ENCODE peak calls at places on chromosome 10, in nine cellular contexts. Y, N, V, I, O, H, B, Z and E are unnamed samples.
A peak's percentile ranks its signal among the peaks of the same experiment; 100 is the strongest.

GRCh38 chr10:100562008-100562672 is 26.4 kb downstream of the HIF1AN start:
- DNase-seq in Y (peak; percentile 49), N (peak; percentile 81), V (peak; percentile 71), I (peak; percentile 63), O (peak; percentile 47), H (peak; percentile 62), B (no peak), Z (peak; percentile 33), E (no peak)

GRCh38 chr10:109773818-109774440 is 149.4 kb downstream of the XPNPEP1 start:
- DNase-seq in Y (peak; percentile 20), N (no peak), V (no peak), I (peak; percentile 35), O (no peak), H (peak; percentile 95), B (no peak), Z (no peak), E (no peak)

GRCh38 chr10:59907537-59907917 is 1.2 kb upstream of the CCDC6 start:
- DNase-seq in Y (no peak), N (no peak), V (no peak), I (no peak), O (no peak), H (no peak), B (no peak), Z (no peak), E (no peak)

GRCh38 chr10:99659868-99660366 is 608 bp downstream of the ENTPD7 start:
- DNase-seq in Y (peak; percentile 13), N (no peak), V (no peak), I (no peak), O (no peak), H (no peak), B (no peak), Z (no peak), E (no peak)

GRCh38 chr10:35913628-35914027 is 271.5 kb upstream of the FZD8 start:
- DNase-seq in Y (no peak), N (no peak), V (no peak), I (peak; percentile 71), O (no peak), H (no peak), B (no peak), Z (no peak), E (no peak)

GRCh38 chr10:61438141-61438984 is 14.8 kb downstream of the TMEM26 start:
- DNase-seq in Y (no peak), N (no peak), V (no peak), I (peak; percentile 68), O (no peak), H (peak; percentile 28), B (no peak), Z (no peak), E (no peak)

GRCh38 chr10:6621536-6621935 is 41.5 kb upstream of the PRKCQ start:
- DNase-seq in Y (no peak), N (no peak), V (no peak), I (peak; percentile 5), O (no peak), H (no peak), B (no peak), Z (no peak), E (no peak)

GRCh38 chr10:5040781-5041470 is 37.3 kb upstream of the AKR1C2 start:
- DNase-seq in Y (peak; percentile 58), N (no peak), V (no peak), I (peak; percentile 47), O (no peak), H (no peak), B (no peak), Z (no peak), E (no peak)

GRCh38 chr10:52703451-52703850 is 69.1 kb downstream of the MBL2 start:
- DNase-seq in Y (no peak), N (no peak), V (no peak), I (no peak), O (no peak), H (no peak), B (no peak), Z (no peak), E (no peak)

GRCh38 chr10:7377614-7378248 is 33.1 kb downstream of the SFMBT2 start:
- DNase-seq in Y (no peak), N (no peak), V (no peak), I (no peak), O (no peak), H (no peak), B (no peak), Z (no peak), E (no peak)

GRCh38 chr10:12482586-12482985 is 133.2 kb downstream of the CAMK1D start:
- DNase-seq in Y (no peak), N (no peak), V (no peak), I (no peak), O (no peak), H (no peak), B (no peak), Z (no peak), E (no peak)

GRCh38 chr10:8923096-8923495 is 868.6 kb downstream of the GATA3 start:
- DNase-seq in Y (no peak), N (no peak), V (no peak), I (no peak), O (no peak), H (no peak), B (no peak), Z (no peak), E (no peak)